ENCODE peak calls at places on chromosomes 11 and 22, in eight cellular contexts. Z, M, E, D, A, Q, T and V are unnamed samples.

GRCh38 chr11:118098996-118099837 is 12.5 kb upstream of the SMIM35 start:
- DNase-seq in Z (no peak), M (no peak), E (no peak), D (no peak), A (no peak), Q (no peak), T (no peak), V (no peak)

GRCh38 chr22:31723699-31724098 is 26.2 kb downstream of the PRR14L start:
- DNase-seq in Z (no peak), M (no peak), E (no peak), D (no peak), A (no peak), Q (no peak), T (no peak), V (no peak)

GRCh38 chr11:31871310-31872073 is 60.4 kb upstream of the PAX6 start:
- DNase-seq in Z (no peak), M (no peak), E (no peak), D (no peak), A (no peak), Q (peak; percentile 7), T (no peak), V (no peak)

GRCh38 chr11:79212711-79213110 is 228.1 kb downstream of the TENM4 start:
- DNase-seq in Z (no peak), M (no peak), E (no peak), D (no peak), A (no peak), Q (no peak), T (no peak), V (no peak)

GRCh38 chr22:18023509-18024275 is 669 bp downstream of the MICAL3 start:
- DNase-seq in Z (peak; percentile 73), M (peak; percentile 50), E (peak; percentile 78), D (peak; percentile 83), A (peak; percentile 87), Q (peak; percentile 26), T (no peak), V (no peak)

GRCh38 chr11:2569731-2570210 is 125.0 kb downstream of the KCNQ1 start:
- DNase-seq in Z (no peak), M (no peak), E (no peak), D (peak; percentile 8), A (peak; percentile 51), Q (no peak), T (no peak), V (peak; percentile 38)

GRCh38 chr11:33033493-33033892 is 5.9 kb upstream of the TCP11L1 start:
- DNase-seq in Z (no peak), M (no peak), E (no peak), D (no peak), A (no peak), Q (no peak), T (no peak), V (no peak)

GRCh38 chr22:20397498-20397897 is 3.5 kb downstream of the ZNF74 start:
- DNase-seq in Z (no peak), M (no peak), E (no peak), D (no peak), A (no peak), Q (no peak), T (no peak), V (no peak)

GRCh38 chr11:111736191-111736590 is 30.0 kb downstream of the PPP2R1B start:
- DNase-seq in Z (no peak), M (no peak), E (peak; percentile 75), D (peak; percentile 37), A (no peak), Q (no peak), T (no peak), V (no peak)

GRCh38 chr11:37394236-37394870 is 796.3 kb upstream of the RAG2 start:
- DNase-seq in Z (no peak), M (no peak), E (peak; percentile 3), D (no peak), A (no peak), Q (no peak), T (no peak), V (no peak)

GRCh38 chr22:37218771-37219411 is 6.6 kb upstream of the SSTR3 start:
- DNase-seq in Z (no peak), M (no peak), E (no peak), D (no peak), A (no peak), Q (peak; percentile 95), T (peak; percentile 87), V (no peak)

GRCh38 chr11:10314199-10315072 is 9.6 kb downstream of the ADM start:
- DNase-seq in Z (no peak), M (no peak), E (peak; percentile 71), D (no peak), A (no peak), Q (peak; percentile 94), T (peak; percentile 13), V (peak; percentile 65)

GRCh38 chr11:103396237-103396636 is 287.0 kb downstream of the DYNC2H1 start:
- DNase-seq in Z (no peak), M (no peak), E (no peak), D (no peak), A (no peak), Q (no peak), T (no peak), V (no peak)

GRCh38 chr11:110366234-110366633 is 63.5 kb upstream of the FDX1 start:
- DNase-seq in Z (no peak), M (no peak), E (peak; percentile 66), D (no peak), A (peak; percentile 61), Q (no peak), T (no peak), V (no peak)

GRCh38 chr11:2271327-2272240 is 1.2 kb upstream of the ASCL2 start:
- DNase-seq in Z (peak; percentile 70), M (peak; percentile 14), E (no peak), D (no peak), A (peak; percentile 47), Q (no peak), T (no peak), V (no peak)

GRCh38 chr11:27285761-27286160 is 77.3 kb downstream of the CCDC34 start:
- DNase-seq in Z (no peak), M (no peak), E (no peak), D (no peak), A (no peak), Q (no peak), T (no peak), V (no peak)

GRCh38 chr11:61752117-61752924 is at the start of gene MYRF:
- DNase-seq in Z (peak; percentile 84), M (peak; percentile 67), E (peak; percentile 35), D (peak; percentile 67), A (no peak), Q (peak; percentile 26), T (peak; percentile 26), V (no peak)

GRCh38 chr11:111299111-111300026 is 1.0 kb downstream of the POU2AF3 start:
- DNase-seq in Z (peak; percentile 79), M (peak; percentile 47), E (peak; percentile 19), D (peak; percentile 73), A (peak; percentile 91), Q (peak; percentile 35), T (no peak), V (no peak)

GRCh38 chr22:38832005-38832978 is 11.5 kb downstream of the NPTXR start:
- DNase-seq in Z (no peak), M (no peak), E (no peak), D (no peak), A (peak; percentile 47), Q (no peak), T (no peak), V (no peak)

GRCh38 chr22:20205964-20206708 is 55.3 kb upstream of the CCDC188 start:
- DNase-seq in Z (no peak), M (peak; percentile 50), E (peak; percentile 75), D (peak; percentile 61), A (peak; percentile 76), Q (peak; percentile 78), T (peak; percentile 62), V (no peak)

GRCh38 chr11:55707029-55707428 is 45.0 kb downstream of the OR4C6 start:
- DNase-seq in Z (no peak), M (no peak), E (peak; percentile 57), D (no peak), A (no peak), Q (peak; percentile 66), T (no peak), V (no peak)
- TF ChIP-seq CTCF in Z (peak; percentile 77), M (no peak), E (peak; percentile 60), D (peak; percentile 21), A (peak; percentile 60), Q (peak; percentile 45), T (no peak), V (no peak)

DNA sequence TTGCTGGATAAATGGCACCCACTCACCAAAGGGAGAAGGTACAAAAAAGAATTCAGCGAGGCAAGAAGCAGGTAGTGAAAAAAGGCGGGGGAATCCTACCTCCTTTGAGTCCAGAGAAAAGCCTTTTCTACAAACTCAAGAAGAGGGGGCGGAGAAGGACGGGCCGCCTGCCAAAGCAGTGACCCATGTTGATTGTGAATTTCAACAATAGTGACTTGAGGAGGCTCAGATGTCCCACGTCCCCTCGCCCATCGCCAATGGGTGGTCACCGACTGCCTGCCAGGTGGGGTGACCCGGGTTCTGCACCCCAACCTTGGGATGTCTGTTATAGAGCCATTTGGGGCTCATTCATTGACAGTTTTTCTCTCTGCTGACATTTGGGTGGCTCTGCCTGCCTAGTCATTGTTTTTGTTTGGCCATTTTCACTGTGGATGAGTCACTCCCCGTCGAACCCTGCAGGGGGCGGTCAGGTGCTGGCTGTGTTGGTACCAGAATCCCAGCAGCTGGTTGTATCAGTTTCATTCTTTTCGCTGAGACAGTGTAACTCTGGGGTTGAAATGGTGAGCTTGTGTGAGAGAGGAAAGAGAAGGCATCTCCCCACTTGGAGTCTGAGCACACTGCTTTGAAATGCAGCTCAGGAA is 163.4 kb upstream of the NCAM1 start:
- DNase-seq in Z (no peak), M (no peak), E (peak; percentile 62), D (no peak), A (no peak), Q (peak; percentile 55), T (no peak), V (no peak)
- TF ChIP-seq CTCF in Z (peak; percentile 71), M (no peak), E (peak; percentile 68), D (peak; percentile 33), A (peak; percentile 37), Q (peak; percentile 59), T (no peak), V (peak; percentile 38)

DNA sequence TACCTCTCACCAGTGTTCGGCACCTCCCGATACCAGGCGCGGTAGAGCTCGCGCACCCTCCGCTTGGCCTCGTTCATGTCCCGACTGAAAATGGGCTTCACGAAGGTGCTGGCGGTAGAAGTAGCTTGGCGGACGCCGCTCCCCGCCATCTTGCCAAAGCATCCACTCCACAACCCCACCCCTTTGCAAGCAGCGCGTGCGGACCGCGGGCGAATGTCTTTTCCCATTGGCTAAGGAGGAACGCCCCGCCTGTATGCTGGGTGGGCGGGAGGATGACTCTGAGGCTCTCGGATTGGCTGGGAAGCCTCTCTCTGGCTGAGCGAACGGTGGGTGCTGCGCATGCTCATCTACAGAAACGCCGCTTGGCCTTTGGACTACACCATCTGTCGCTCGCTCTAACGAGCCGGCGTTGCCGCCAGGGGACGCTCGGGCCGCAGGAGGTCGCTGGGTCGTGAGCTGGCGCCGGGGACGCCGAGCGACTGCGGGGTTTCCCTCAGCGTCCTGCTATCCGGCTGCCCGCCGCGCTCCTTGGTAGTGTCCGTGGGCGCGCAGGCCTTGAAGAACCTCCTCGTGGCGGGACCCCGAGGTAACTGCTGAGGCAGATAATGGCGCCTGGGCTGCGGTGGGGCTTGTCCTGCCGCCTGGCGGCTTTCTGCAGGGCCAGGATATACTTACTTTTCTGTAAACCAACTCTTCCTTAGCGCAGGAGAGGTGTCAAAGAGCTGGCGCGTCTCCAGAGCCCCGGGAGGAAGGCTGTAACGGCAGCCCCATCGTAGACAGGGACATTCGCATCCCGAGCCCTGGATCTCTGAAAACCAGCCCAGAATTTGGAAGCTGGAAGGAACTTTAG is at the start of gene NDUFA6:
- DNase-seq in Z (peak; percentile 98), M (peak; percentile 93), E (peak; percentile 99), D (peak; percentile 99), A (peak; percentile 99), Q (peak; percentile 100), T (peak; percentile 99), V (peak; percentile 99)
- TF ChIP-seq CTCF in Z (peak; percentile 90), M (peak; percentile 44), E (peak; percentile 70), D (peak; percentile 93), A (peak; percentile 96), Q (peak; percentile 96), T (peak; percentile 94), V (peak; percentile 87)

GRCh38 chr11:66388746-66389386 is 17.3 kb upstream of the SLC29A2 start:
- DNase-seq in Z (no peak), M (no peak), E (peak; percentile 80), D (peak; percentile 61), A (no peak), Q (peak; percentile 82), T (peak; percentile 77), V (peak; percentile 69)
- TF ChIP-seq CTCF in Z (peak; percentile 72), M (no peak), E (peak; percentile 92), D (peak; percentile 78), A (peak; percentile 76), Q (peak; percentile 83), T (peak; percentile 85), V (peak; percentile 85)